ENCODE peak calls at places on chromosomes 11 and 22, in seven cellular contexts. B, X, N, A, R, Y and M are unnamed samples.

GRCh38 chr11:118658372-118659313 is 20.8 kb downstream of the TREH start:
- DNase-seq in X (peak; percentile 34), B (peak; percentile 72), N (no peak), A (no peak), Y (no peak), R (no peak), M (no peak)

GRCh38 chr22:43743929-43744643 is 68.0 kb downstream of the EFCAB6 start:
- DNase-seq in A (no peak), R (no peak), B (no peak), Y (no peak), X (no peak), N (no peak), M (no peak)

GRCh38 chr11:120549346-120549745 is 37.8 kb downstream of the GRIK4 start:
- DNase-seq in N (no peak), A (no peak), X (no peak), Y (no peak), B (no peak), R (no peak), M (no peak)

GRCh38 chr11:20647976-20648565 is 21.3 kb upstream of the NELL1 start:
- DNase-seq in X (peak; percentile 60), N (peak; percentile 33), B (no peak), A (no peak), R (peak; percentile 17), Y (peak; percentile 23), M (no peak)

GRCh38 chr11:2138075-2138435 is 1.1 kb downstream of the IGF2 start:
- DNase-seq in R (no peak), Y (no peak), X (no peak), N (no peak), A (peak; percentile 48), B (no peak), M (no peak)

GRCh38 chr11:94926698-94927237 is 46.6 kb downstream of the CWC15 start:
- DNase-seq in N (peak; percentile 94), X (peak; percentile 73), A (peak; percentile 73), B (peak; percentile 92), Y (peak; percentile 43), R (no peak), M (no peak)

GRCh38 chr11:27150098-27150497 is 109.5 kb downstream of the BBOX1 start:
- DNase-seq in A (no peak), R (no peak), N (no peak), X (peak; percentile 29), Y (no peak), B (no peak), M (no peak)

GRCh38 chr11:131811380-131811779 is 441.0 kb downstream of the NTM start:
- DNase-seq in A (no peak), X (no peak), Y (no peak), N (no peak), R (peak; percentile 4), B (no peak), M (peak; percentile 53)

GRCh38 chr11:69442012-69442806 is 39.3 kb upstream of the LINC01488 start:
- DNase-seq in R (peak; percentile 49), N (no peak), B (peak; percentile 54), Y (no peak), X (peak; percentile 38), A (no peak), M (no peak)

GRCh38 chr11:33685061-33685460 is 15.6 kb downstream of the C11orf91 start:
- DNase-seq in B (no peak), X (no peak), A (no peak), R (no peak), N (peak; percentile 43), Y (no peak), M (no peak)

GRCh38 chr11:8826145-8826786 is 84.7 kb upstream of the AKIP1 start:
- DNase-seq in X (peak; percentile 95), N (peak; percentile 95), Y (no peak), A (no peak), B (no peak), R (no peak), M (no peak)

GRCh38 chr22:37880668-37881440 is 25.2 kb upstream of the MICALL1 start:
- DNase-seq in Y (no peak), R (no peak), A (no peak), X (no peak), B (no peak), N (peak; percentile 84), M (no peak)

GRCh38 chr11:79167510-79168188 is 273.2 kb downstream of the TENM4 start:
- DNase-seq in X (no peak), N (peak; percentile 37), Y (no peak), A (no peak), R (no peak), B (no peak), M (no peak)

GRCh38 chr11:119419246-119419645 is 3.7 kb downstream of the THY1 start:
- DNase-seq in X (no peak), N (no peak), Y (no peak), A (no peak), R (no peak), B (no peak), M (no peak)

GRCh38 chr11:10038916-10039315 is 255.1 kb downstream of the SBF2 start:
- DNase-seq in B (no peak), R (no peak), A (no peak), Y (no peak), X (no peak), N (peak; percentile 39), M (no peak)

GRCh38 chr11:72227316-72228228 is 3.0 kb downstream of the INPPL1 start:
- DNase-seq in Y (no peak), B (no peak), X (no peak), N (peak; percentile 47), R (no peak), A (no peak), M (no peak)

GRCh38 chr11:33733978-33734377 is 2.2 kb downstream of the CD59 start:
- DNase-seq in B (no peak), Y (no peak), A (no peak), R (no peak), N (no peak), X (no peak), M (no peak)

GRCh38 chr11:101113540-101113939 is 16.1 kb downstream of the PGR start:
- DNase-seq in R (no peak), Y (no peak), X (no peak), A (no peak), B (no peak), N (no peak), M (no peak)

GRCh38 chr11:126318642-126319373 is 14.9 kb downstream of the DCPS start:
- DNase-seq in R (peak; percentile 61), X (no peak), N (peak; percentile 97), Y (peak; percentile 17), B (no peak), A (peak; percentile 36), M (peak; percentile 84)

GRCh38 chr22:26847046-26847445 is 189.7 kb downstream of the MIAT start:
- DNase-seq in A (no peak), R (no peak), B (no peak), N (no peak), X (no peak), Y (no peak), M (no peak)

GRCh38 chr11:130600139-130600538 is 151.7 kb downstream of the ADAMTS15 start:
- DNase-seq in A (no peak), Y (no peak), B (no peak), X (no peak), N (peak; percentile 64), R (no peak), M (no peak)

GRCh38 chr11:111555255-111555654 is 14.7 kb downstream of the LAYN start:
- DNase-seq in Y (no peak), A (no peak), X (no peak), B (no peak), R (no peak), N (peak; percentile 79), M (peak; percentile 93)

GRCh38 chr11:73507086-73507485 is 90.8 kb downstream of the FAM168A start:
- DNase-seq in B (no peak), X (no peak), R (no peak), Y (no peak), N (peak; percentile 72), A (no peak), M (no peak)

GRCh38 chr11:113147249-113147648 is 167.1 kb upstream of the TTC12 start:
- DNase-seq in B (no peak), N (no peak), A (no peak), R (no peak), Y (no peak), X (peak; percentile 90), M (no peak)

GRCh38 chr11:66327171-66328035 is 8.8 kb downstream of the RIN1 start:
- DNase-seq in X (peak; percentile 67), B (no peak), N (peak; percentile 64), Y (no peak), A (no peak), R (no peak), M (no peak)

DNA sequence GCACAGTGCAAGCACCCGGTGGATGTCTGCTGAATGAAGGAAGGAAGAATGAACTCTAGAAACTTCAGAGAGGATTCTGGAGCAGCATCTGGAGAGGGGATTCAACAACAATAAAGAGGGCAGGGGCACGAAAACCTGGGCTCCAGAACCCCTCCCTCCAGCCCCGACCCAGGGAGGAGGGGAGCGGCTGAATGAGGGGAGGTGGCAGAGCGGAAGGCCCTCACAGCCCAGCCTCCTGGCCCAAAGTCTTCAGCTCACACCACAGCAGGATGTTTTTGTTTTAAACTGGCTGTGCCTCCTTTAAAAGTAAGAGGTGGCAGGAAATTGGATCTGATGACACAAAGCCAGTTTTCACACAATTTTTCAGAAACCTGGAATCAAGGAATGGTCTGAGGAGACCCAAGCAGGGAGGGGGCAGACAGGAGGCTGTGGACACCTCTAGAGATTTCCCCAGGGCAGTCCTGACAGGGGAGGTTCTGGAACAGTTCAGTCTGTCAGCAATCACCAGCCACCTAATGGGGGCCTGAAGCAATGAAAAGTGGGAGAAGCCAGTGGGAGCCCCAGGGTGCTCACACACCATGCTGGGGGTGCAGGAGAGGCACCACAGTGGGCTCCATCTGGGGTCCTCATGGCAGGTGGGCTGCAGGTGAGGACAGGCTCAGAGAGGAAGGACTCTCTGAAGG is 44.4 kb upstream of the TCF20 start:
- DNase-seq in X (no peak), B (no peak), R (no peak), Y (no peak), A (no peak), N (no peak), M (no peak)
- H3K27ac ChIP-seq in X (no peak overlapping the region), B (no peak overlapping the region), R (no peak overlapping the region), Y (peak overlapping the region; percentile 91), A (no peak overlapping the region), N (no peak overlapping the region), M (no peak overlapping the region)

GRCh38 chr11:133946018-133946417 is 10.8 kb downstream of the IGSF9B start:
- DNase-seq in X (no peak), Y (no peak), A (no peak), R (no peak), N (no peak), B (no peak), M (no peak)
- H3K27ac ChIP-seq in X (no peak overlapping the region), Y (peak overlapping the region; percentile 29), A (no peak overlapping the region), R (no peak overlapping the region), N (no peak overlapping the region), B (no peak overlapping the region), M (no peak overlapping the region)

GRCh38 chr11:5809905-5810792 is 1.4 kb downstream of the OR52N2 start:
- DNase-seq in A (no peak), X (peak; percentile 16), N (no peak), Y (no peak), B (no peak), R (no peak), M (no peak)
- H3K27ac ChIP-seq in A (no peak overlapping the region), X (no peak overlapping the region), N (no peak overlapping the region), Y (no peak overlapping the region), B (no peak overlapping the region), R (no peak overlapping the region), M (no peak overlapping the region)

DNA sequence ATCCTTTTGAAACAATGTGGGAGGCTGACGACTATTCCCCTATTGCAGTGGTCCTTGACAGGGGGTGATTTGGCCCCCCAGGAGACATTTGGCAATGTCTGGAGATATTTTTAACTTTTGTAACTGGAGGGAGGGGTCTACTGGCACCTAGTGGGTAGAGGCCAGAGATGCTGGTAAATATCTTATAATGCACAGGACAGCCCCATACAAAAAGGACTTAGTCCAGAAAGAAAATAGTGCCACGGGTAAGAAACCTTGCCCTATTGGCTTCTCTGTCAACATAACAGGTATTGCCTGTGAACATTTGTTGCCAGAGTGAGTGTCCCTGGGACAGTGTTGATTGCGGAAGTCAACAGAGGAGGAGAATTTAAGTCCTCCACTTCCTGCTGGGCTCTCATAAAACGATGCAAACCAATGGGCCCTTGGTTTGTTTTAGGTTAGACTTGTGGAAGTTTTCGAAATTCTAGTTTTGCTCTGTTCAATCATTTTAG is 101.6 kb downstream of the MAML2 start:
- DNase-seq in B (no peak), X (peak; percentile 67), A (no peak), N (no peak), Y (peak; percentile 57), R (no peak), M (no peak)
- H3K27ac ChIP-seq in B (peak overlapping the region; percentile 80), X (no peak overlapping the region), A (peak overlapping the region; percentile 86), N (peak overlapping the region; percentile 54), Y (peak overlapping the region; percentile 91), R (no peak overlapping the region), M (no peak overlapping the region)